ENCODE peak calls at places on chromosomes 12 and 14, in seven cellular contexts. W, I, N, T, C, Z and Q are unnamed samples.

GRCh38 chr12:94969424-94969823 is 34.1 kb downstream of the NDUFA12 start:
- DNase-seq in C (no peak), N (no peak), W (no peak), I (no peak), Z (no peak), T (no peak), Q (no peak)

GRCh38 chr14:104774453-104775072 is 21.0 kb downstream of the AKT1 start:
- DNase-seq in I (no peak), N (no peak), Z (no peak), T (no peak), W (no peak), C (no peak), Q (no peak)

GRCh38 chr12:3098436-3098835 is 21.3 kb downstream of the TSPAN9 start:
- DNase-seq in Z (no peak), N (no peak), I (no peak), C (no peak), T (no peak), W (no peak), Q (no peak)

GRCh38 chr14:20714593-20715250 is 26.2 kb downstream of the ANG start:
- DNase-seq in T (no peak), I (peak), Z (no peak), N (no peak), W (peak), C (no peak), Q (peak)

GRCh38 chr14:39102265-39102968 is 618 bp downstream of the SEC23A start:
- DNase-seq in Z (no peak), T (no peak), C (no peak), I (peak), N (no peak), W (no peak), Q (no peak)

GRCh38 chr14:99676657-99677056 is 7.4 kb upstream of the CYP46A1 start:
- DNase-seq in W (no peak), N (no peak), C (no peak), Z (no peak), T (no peak), I (no peak), Q (no peak)

GRCh38 chr12:12331244-12331771 is 18.7 kb downstream of the MANSC1 start:
- DNase-seq in T (peak), N (no peak), W (no peak), I (no peak), Z (no peak), C (no peak), Q (no peak)

GRCh38 chr14:106844608-106845285 is 1318.4 kb downstream of the TMEM121 start:
- DNase-seq in W (peak), C (no peak), Z (no peak), I (no peak), T (no peak), N (no peak), Q (peak)

GRCh38 chr14:81625343-81625742 is 91.7 kb upstream of the SEL1L start:
- DNase-seq in N (peak), C (no peak), T (peak), I (no peak), W (no peak), Z (no peak), Q (no peak)

DNA sequence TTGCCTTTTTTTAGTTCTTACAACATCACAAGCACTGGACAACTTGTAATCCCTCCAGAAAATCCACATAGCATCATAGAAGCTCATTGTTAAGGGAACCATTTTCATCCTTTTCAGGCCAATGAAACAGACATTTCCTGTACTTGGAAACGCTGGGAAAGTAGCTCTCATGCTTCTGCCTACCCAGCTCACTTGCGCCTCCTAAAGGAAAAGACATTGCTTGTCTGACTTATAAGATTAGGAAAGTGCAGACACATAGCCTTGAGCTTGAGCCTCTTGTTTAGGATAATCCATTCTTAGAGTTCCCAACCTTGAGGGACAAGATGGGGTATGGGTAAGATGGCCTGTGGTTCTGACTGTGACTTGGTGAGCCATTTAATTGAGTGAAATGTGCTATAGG is 589.5 kb downstream of the NOVA1 start:
- DNase-seq in T (peak), Z (no peak), C (no peak), N (no peak), I (no peak), W (no peak), Q (no peak)
- TF ChIP-seq CTCF in T (peak), Z (no peak), C (peak), N (no peak), I (no peak), W (no peak), Q (no peak)

DNA sequence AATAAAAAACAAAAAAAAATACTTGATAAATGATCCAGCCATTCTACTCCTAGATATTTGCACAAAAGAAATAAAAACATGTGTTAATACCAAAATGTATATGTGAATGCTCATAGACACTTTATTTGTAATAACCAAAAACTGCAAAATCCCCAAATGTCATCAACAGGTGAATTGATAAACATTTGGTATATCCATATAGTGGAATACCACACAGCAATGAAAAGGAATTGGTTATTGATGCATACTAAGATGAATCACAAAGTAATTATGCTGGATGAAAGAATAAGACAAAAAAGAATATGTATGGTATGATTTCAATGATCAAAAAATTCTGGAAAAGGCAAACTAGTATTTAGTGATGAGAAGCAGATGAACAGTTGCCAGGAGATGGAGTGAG is 124.7 kb upstream of the VASH1 start:
- DNase-seq in N (no peak), W (no peak), C (no peak), I (no peak), T (no peak), Z (no peak), Q (no peak)
- TF ChIP-seq CTCF in N (no peak), W (no peak), C (no peak), I (no peak), T (no peak), Z (no peak), Q (no peak)

GRCh38 chr12:53481108-53481442 is 18.2 kb downstream of the MAP3K12 start:
- DNase-seq in C (no peak), W (no peak), I (no peak), T (no peak), N (no peak), Z (no peak), Q (no peak)

GRCh38 chr12:53480425-53481107 is 18.7 kb downstream of the MAP3K12 start:
- DNase-seq in Z (no peak), T (no peak), W (no peak), C (no peak), N (peak), I (no peak), Q (no peak)

GRCh38 chr12:53482626-53483165 is 16.6 kb downstream of the MAP3K12 start:
- DNase-seq in I (no peak), W (no peak), T (no peak), Z (no peak), C (no peak), N (no peak), Q (no peak)

GRCh38 chr12:53483225-53483978 is 15.9 kb downstream of the MAP3K12 start:
- DNase-seq in I (no peak), C (no peak), W (no peak), N (no peak), Z (no peak), T (no peak), Q (no peak)

GRCh38 chr12:53481957-53482586 is 17.2 kb downstream of the MAP3K12 start:
- DNase-seq in N (peak), W (no peak), T (peak), C (no peak), I (no peak), Z (no peak), Q (no peak)
- TF ChIP-seq CTCF in N (peak), W (no peak), T (peak), C (peak), I (peak), Z (no peak), Q (peak)

DNA sequence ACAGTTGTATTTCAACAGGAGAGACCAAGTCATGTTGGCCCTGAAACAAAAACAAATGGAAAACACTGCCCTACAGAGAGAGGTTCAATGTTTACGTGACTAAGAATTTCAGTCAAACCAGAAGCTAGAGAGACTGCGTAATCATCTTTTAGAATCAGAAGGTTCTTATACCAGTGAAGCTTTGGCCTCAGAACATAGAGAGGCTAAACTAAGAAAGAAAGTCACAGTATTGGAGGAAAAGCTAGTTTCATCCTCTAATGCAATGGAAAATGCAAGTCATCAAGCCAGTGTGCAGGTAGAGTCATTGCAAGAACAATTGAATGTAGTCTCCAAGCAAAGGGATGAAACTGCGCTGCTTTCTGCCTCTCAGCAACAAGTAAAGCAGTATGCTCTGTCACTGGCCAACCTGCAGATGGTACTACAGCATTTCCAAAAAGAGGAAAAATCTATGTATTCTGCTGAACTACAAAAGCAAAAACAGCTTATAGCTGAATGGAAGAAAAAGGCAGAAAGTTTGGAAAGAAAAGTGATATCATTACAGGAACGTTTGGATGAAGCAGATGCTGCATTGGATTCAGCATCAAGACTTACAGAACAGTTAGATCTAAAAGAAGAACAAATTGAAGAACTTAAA is 32.5 kb upstream of the NUAK1 start:
- DNase-seq in W (no peak), Z (no peak), C (no peak), I (no peak), T (no peak), N (peak), Q (no peak)
- TF ChIP-seq CTCF in W (no peak), Z (no peak), C (no peak), I (no peak), T (peak), N (no peak), Q (peak)